ENCODE peak calls at places on chromosomes 4 and X, in eight cellular contexts. One of them, this sample, is unnamed.

GRCh38 chrX:121122332-121122731 is 74.9 kb downstream of the GLUD2 start:
- DNase-seq in Peyer's patch: no peak
- DNase-seq in NCI-H1436: no peak
- DNase-seq in T-helper 22 cell: no peak
- DNase-seq in NCI-H1092 treated with DMSO at 0.1 percent for 48 hours: no peak
- DNase-seq in activated CD8-positive, alpha-beta memory T cell treated with anti-CD3 and anti-CD28 coated beads, Interleukin-2, amount 50 U/mL, for 48 hours: no peak
- DNase-seq in glutamatergic neuron: no peak
- DNase-seq in iris pigment epithelial cell: peak; percentile 45
- DNase-seq in this sample: no peak

GRCh38 chr4:40305329-40306193 is 29.6 kb upstream of the CHRNA9 start:
- DNase-seq in Peyer's patch: peak; percentile 85
- DNase-seq in NCI-H1436: no peak
- DNase-seq in T-helper 22 cell: no peak
- DNase-seq in NCI-H1092 treated with DMSO at 0.1 percent for 48 hours: no peak
- DNase-seq in activated CD8-positive, alpha-beta memory T cell treated with anti-CD3 and anti-CD28 coated beads, Interleukin-2, amount 50 U/mL, for 48 hours: no peak
- DNase-seq in glutamatergic neuron: no peak
- DNase-seq in iris pigment epithelial cell: no peak
- DNase-seq in this sample: no peak

GRCh38 chr4:174255790-174256189 is 27.7 kb downstream of the FBXO8 start:
- DNase-seq in Peyer's patch: no peak
- DNase-seq in NCI-H1436: no peak
- DNase-seq in T-helper 22 cell: no peak
- DNase-seq in NCI-H1092 treated with DMSO at 0.1 percent for 48 hours: no peak
- DNase-seq in activated CD8-positive, alpha-beta memory T cell treated with anti-CD3 and anti-CD28 coated beads, Interleukin-2, amount 50 U/mL, for 48 hours: no peak
- DNase-seq in glutamatergic neuron: peak; percentile 23
- DNase-seq in iris pigment epithelial cell: peak; percentile 95
- DNase-seq in this sample: no peak

GRCh38 chrX:397575-397974 is 10.9 kb upstream of the PPP2R3B start:
- DNase-seq in Peyer's patch: no peak
- DNase-seq in NCI-H1436: no peak
- DNase-seq in T-helper 22 cell: no peak
- DNase-seq in NCI-H1092 treated with DMSO at 0.1 percent for 48 hours: no peak
- DNase-seq in activated CD8-positive, alpha-beta memory T cell treated with anti-CD3 and anti-CD28 coated beads, Interleukin-2, amount 50 U/mL, for 48 hours: no peak
- DNase-seq in glutamatergic neuron: peak; percentile 81
- DNase-seq in iris pigment epithelial cell: peak; percentile 95
- DNase-seq in this sample: peak; percentile 91

GRCh38 chrX:143873343-143873742 is 10.5 kb upstream of the UBE2NL start:
- DNase-seq in Peyer's patch: no peak
- DNase-seq in NCI-H1436: no peak
- DNase-seq in T-helper 22 cell: no peak
- DNase-seq in NCI-H1092 treated with DMSO at 0.1 percent for 48 hours: no peak
- DNase-seq in activated CD8-positive, alpha-beta memory T cell treated with anti-CD3 and anti-CD28 coated beads, Interleukin-2, amount 50 U/mL, for 48 hours: no peak
- DNase-seq in glutamatergic neuron: no peak
- DNase-seq in iris pigment epithelial cell: peak; percentile 11
- DNase-seq in this sample: no peak

GRCh38 chr4:158410272-158410671 is 111.4 kb upstream of the RXFP1 start:
- DNase-seq in Peyer's patch: no peak
- DNase-seq in NCI-H1436: no peak
- DNase-seq in T-helper 22 cell: no peak
- DNase-seq in NCI-H1092 treated with DMSO at 0.1 percent for 48 hours: no peak
- DNase-seq in activated CD8-positive, alpha-beta memory T cell treated with anti-CD3 and anti-CD28 coated beads, Interleukin-2, amount 50 U/mL, for 48 hours: no peak
- DNase-seq in glutamatergic neuron: no peak
- DNase-seq in iris pigment epithelial cell: peak; percentile 14
- DNase-seq in this sample: peak; percentile 8

GRCh38 chr4:140153744-140154571 is at the start of gene MAML3:
- DNase-seq in Peyer's patch: peak; percentile 79
- DNase-seq in NCI-H1436: peak; percentile 94
- DNase-seq in T-helper 22 cell: peak; percentile 71
- DNase-seq in NCI-H1092 treated with DMSO at 0.1 percent for 48 hours: peak; percentile 97
- DNase-seq in activated CD8-positive, alpha-beta memory T cell treated with anti-CD3 and anti-CD28 coated beads, Interleukin-2, amount 50 U/mL, for 48 hours: peak; percentile 88
- DNase-seq in glutamatergic neuron: peak; percentile 97
- DNase-seq in iris pigment epithelial cell: peak; percentile 99
- DNase-seq in this sample: peak; percentile 99

GRCh38 chr4:129323630-129324029 is 227.7 kb downstream of the C4orf33 start:
- DNase-seq in Peyer's patch: no peak
- DNase-seq in NCI-H1436: peak; percentile 82
- DNase-seq in T-helper 22 cell: no peak
- DNase-seq in NCI-H1092 treated with DMSO at 0.1 percent for 48 hours: peak; percentile 67
- DNase-seq in activated CD8-positive, alpha-beta memory T cell treated with anti-CD3 and anti-CD28 coated beads, Interleukin-2, amount 50 U/mL, for 48 hours: no peak
- DNase-seq in glutamatergic neuron: no peak
- DNase-seq in iris pigment epithelial cell: no peak
- DNase-seq in this sample: no peak

GRCh38 chr4:56613101-56613862 is 67.8 kb downstream of the HOPX start:
- DNase-seq in Peyer's patch: no peak
- DNase-seq in NCI-H1436: no peak
- DNase-seq in T-helper 22 cell: no peak
- DNase-seq in NCI-H1092 treated with DMSO at 0.1 percent for 48 hours: no peak
- DNase-seq in activated CD8-positive, alpha-beta memory T cell treated with anti-CD3 and anti-CD28 coated beads, Interleukin-2, amount 50 U/mL, for 48 hours: no peak
- DNase-seq in glutamatergic neuron: no peak
- DNase-seq in iris pigment epithelial cell: peak; percentile 85
- DNase-seq in this sample: peak; percentile 56

GRCh38 chrX:106284431-106285025 is 116.4 kb downstream of the PWWP3B start:
- DNase-seq in Peyer's patch: no peak
- DNase-seq in NCI-H1436: no peak
- DNase-seq in T-helper 22 cell: no peak
- DNase-seq in NCI-H1092 treated with DMSO at 0.1 percent for 48 hours: no peak
- DNase-seq in activated CD8-positive, alpha-beta memory T cell treated with anti-CD3 and anti-CD28 coated beads, Interleukin-2, amount 50 U/mL, for 48 hours: no peak
- DNase-seq in glutamatergic neuron: no peak
- DNase-seq in iris pigment epithelial cell: no peak
- DNase-seq in this sample: no peak

GRCh38 chr4:159498371-159499115 is 395.7 kb downstream of the RAPGEF2 start:
- DNase-seq in Peyer's patch: no peak
- DNase-seq in NCI-H1436: no peak
- DNase-seq in T-helper 22 cell: no peak
- DNase-seq in NCI-H1092 treated with DMSO at 0.1 percent for 48 hours: peak; percentile 62
- DNase-seq in activated CD8-positive, alpha-beta memory T cell treated with anti-CD3 and anti-CD28 coated beads, Interleukin-2, amount 50 U/mL, for 48 hours: no peak
- DNase-seq in glutamatergic neuron: no peak
- DNase-seq in iris pigment epithelial cell: no peak
- DNase-seq in this sample: peak; percentile 29

GRCh38 chr4:54402880-54403503 is 173.9 kb downstream of the PDGFRA start:
- DNase-seq in Peyer's patch: no peak
- DNase-seq in NCI-H1436: no peak
- DNase-seq in T-helper 22 cell: no peak
- DNase-seq in NCI-H1092 treated with DMSO at 0.1 percent for 48 hours: no peak
- DNase-seq in activated CD8-positive, alpha-beta memory T cell treated with anti-CD3 and anti-CD28 coated beads, Interleukin-2, amount 50 U/mL, for 48 hours: no peak
- DNase-seq in glutamatergic neuron: no peak
- DNase-seq in iris pigment epithelial cell: no peak
- DNase-seq in this sample: no peak